ENCODE peak calls at places on chromosome 17, in nine cellular contexts. K is lower lobe of right lung, E is left ventricle myocardium inferior, W is heart left ventricle, S is IMR-90, P is fibroblast of the aortic adventitia, Z is neural progenitor cell, U is PC-3, C is cardiac muscle cell. Q is an unnamed sample.

GRCh38 chr17:280901-281300 is 71.7 kb downstream of the RPH3AL start:
- DNase-seq in K (peak), U (no peak), C (no peak), Z (no peak), E (no peak), P (no peak), W (peak), S (no peak), Q (no peak)

GRCh38 chr17:273994-274832 is 78.4 kb downstream of the RPH3AL start:
- DNase-seq in W (peak), Z (no peak), P (no peak), U (no peak), S (no peak), C (no peak), K (peak), E (no peak), Q (no peak)

GRCh38 chr17:2710804-2711607 is 558 bp downstream of the CLUH start:
- DNase-seq in U (peak), C (peak), Z (peak), K (peak), P (no peak), E (no peak), S (no peak), W (no peak), Q (no peak)

GRCh38 chr17:229130-229944 is 47.9 kb upstream of the DOC2B start:
- DNase-seq in C (no peak), P (no peak), W (no peak), Z (no peak), E (peak), U (no peak), K (no peak), S (peak), Q (peak)

GRCh38 chr17:19460695-19461094 is 49.7 kb downstream of the RNF112 start:
- DNase-seq in P (peak), U (no peak), C (no peak), K (no peak), S (no peak), W (no peak), E (no peak), Z (no peak), Q (no peak)

GRCh38 chr17:45248132-45248936 is 13.6 kb downstream of the SPATA32 start:
- DNase-seq in U (peak), E (no peak), P (no peak), K (peak), W (no peak), C (no peak), Z (peak), S (no peak), Q (no peak)

GRCh38 chr17:77507116-77507885 is 366.5 kb downstream of the SEC14L1 start:
- DNase-seq in K (no peak), Z (peak), C (peak), S (no peak), U (no peak), W (no peak), P (no peak), E (no peak), Q (no peak)

GRCh38 chr17:45702666-45703266 is 81.4 kb upstream of the CRHR1 start:
- DNase-seq in U (peak), S (peak), K (no peak), Z (peak), E (no peak), C (peak), P (peak), W (no peak), Q (peak)

GRCh38 chr17:59844884-59845594 is 47.7 kb downstream of the TUBD1 start:
- DNase-seq in U (peak), K (no peak), W (no peak), E (no peak), Z (no peak), C (no peak), S (peak), P (no peak), Q (peak)

GRCh38 chr17:75707096-75707720 is 14.1 kb upstream of the ITGB4 start:
- DNase-seq in C (no peak), S (no peak), W (peak), Z (no peak), U (peak), K (no peak), E (peak), P (peak), Q (peak)

GRCh38 chr17:62045517-62045916 is 19.6 kb downstream of the MED13 start:
- DNase-seq in S (no peak), Z (no peak), P (no peak), U (no peak), E (no peak), W (no peak), K (no peak), C (no peak), Q (no peak)

GRCh38 chr17:29076087-29076486 is 33.1 kb downstream of the PIPOX start:
- DNase-seq in C (no peak), S (no peak), E (no peak), U (no peak), K (no peak), Z (no peak), P (no peak), W (no peak), Q (no peak)

GRCh38 chr17:35291802-35292201 is 48.9 kb downstream of the SLFN5 start:
- DNase-seq in U (peak), Z (no peak), C (no peak), P (peak), K (no peak), E (no peak), S (peak), W (no peak), Q (peak)

GRCh38 chr17:6706996-6707395 is 6.2 kb downstream of the SLC13A5 start:
- DNase-seq in C (no peak), E (no peak), S (no peak), W (no peak), U (no peak), K (no peak), Z (no peak), P (no peak), Q (no peak)

GRCh38 chr17:76014100-76014924 is 12.8 kb downstream of the EVPL start:
- DNase-seq in E (peak), C (peak), K (peak), Z (peak), P (peak), W (peak), S (peak), U (peak), Q (peak)

GRCh38 chr17:80261159-80261894 is 675 bp downstream of the RNF213 start:
- DNase-seq in P (peak), K (peak), E (peak), U (peak), S (peak), Z (peak), C (peak), W (peak), Q (peak)

GRCh38 chr17:80036715-80037477 is 454 bp downstream of the CCDC40 start:
- DNase-seq in C (peak), K (peak), U (peak), E (no peak), P (no peak), Z (peak), W (no peak), S (no peak), Q (peak)

GRCh38 chr17:80260791-80261158 is at the start of gene RNF213:
- DNase-seq in C (peak), S (no peak), U (peak), E (peak), K (peak), Z (peak), W (peak), P (no peak), Q (peak)

GRCh38 chr17:31492206-31492605 is 100.7 kb downstream of the RAB11FIP4 start:
- DNase-seq in K (no peak), S (no peak), P (no peak), Z (no peak), W (no peak), U (no peak), C (no peak), E (no peak), Q (no peak)

GRCh38 chr17:13005530-13005929 is 12.3 kb downstream of the ELAC2 start:
- DNase-seq in W (no peak), P (no peak), U (no peak), Z (no peak), S (no peak), E (no peak), K (no peak), C (no peak), Q (no peak)

GRCh38 chr17:37637956-37638355 is 5.3 kb downstream of the DDX52 start:
- DNase-seq in P (no peak), S (no peak), E (no peak), K (no peak), U (no peak), C (no peak), W (no peak), Z (no peak), Q (no peak)

GRCh38 chr17:78779848-78780247 is 2.2 kb downstream of the CYTH1 start:
- DNase-seq in C (no peak), U (no peak), K (no peak), P (no peak), S (no peak), Z (peak), E (no peak), W (no peak), Q (no peak)

GRCh38 chr17:6305613-6306360 is 129.1 kb downstream of the AIPL1 start:
- DNase-seq in E (no peak), S (no peak), W (no peak), K (no peak), U (no peak), P (no peak), C (no peak), Z (no peak), Q (no peak)

GRCh38 chr17:75636381-75637142 is 3.3 kb downstream of the SMIM5 start:
- DNase-seq in W (peak), P (no peak), E (peak), C (no peak), Z (peak), U (no peak), S (no peak), K (peak), Q (no peak)

GRCh38 chr17:73292031-73292531 is 19.7 kb downstream of the CDC42EP4 start:
- DNase-seq in Z (no peak), S (peak), E (peak), P (peak), W (peak), K (no peak), C (no peak), U (peak), Q (peak)

GRCh38 chr17:40112191-40112590 is 9.6 kb upstream of the MSL1 start:
- DNase-seq in P (no peak), C (no peak), U (no peak), S (no peak), K (no peak), E (no peak), Z (no peak), W (no peak), Q (no peak)

GRCh38 chr17:8081876-8082275 is 5.6 kb downstream of the ALOX12B start:
- DNase-seq in K (no peak), E (no peak), C (no peak), Z (no peak), U (no peak), P (no peak), S (no peak), W (no peak), Q (no peak)

GRCh38 chr17:8080799-8081219 is 6.7 kb downstream of the ALOX12B start:
- DNase-seq in S (no peak), Z (no peak), W (no peak), P (no peak), E (no peak), K (peak), U (no peak), C (no peak), Q (no peak)

GRCh38 chr17:8079291-8080207 is 8.0 kb downstream of the ALOX12B start:
- DNase-seq in S (peak), K (peak), C (peak), U (peak), P (peak), Z (peak), W (peak), E (peak), Q (peak)

GRCh38 chr17:8082312-8082711 is 5.2 kb downstream of the ALOX12B start:
- DNase-seq in S (no peak), C (no peak), K (no peak), W (no peak), U (no peak), E (no peak), P (no peak), Z (no peak), Q (no peak)

DNA sequence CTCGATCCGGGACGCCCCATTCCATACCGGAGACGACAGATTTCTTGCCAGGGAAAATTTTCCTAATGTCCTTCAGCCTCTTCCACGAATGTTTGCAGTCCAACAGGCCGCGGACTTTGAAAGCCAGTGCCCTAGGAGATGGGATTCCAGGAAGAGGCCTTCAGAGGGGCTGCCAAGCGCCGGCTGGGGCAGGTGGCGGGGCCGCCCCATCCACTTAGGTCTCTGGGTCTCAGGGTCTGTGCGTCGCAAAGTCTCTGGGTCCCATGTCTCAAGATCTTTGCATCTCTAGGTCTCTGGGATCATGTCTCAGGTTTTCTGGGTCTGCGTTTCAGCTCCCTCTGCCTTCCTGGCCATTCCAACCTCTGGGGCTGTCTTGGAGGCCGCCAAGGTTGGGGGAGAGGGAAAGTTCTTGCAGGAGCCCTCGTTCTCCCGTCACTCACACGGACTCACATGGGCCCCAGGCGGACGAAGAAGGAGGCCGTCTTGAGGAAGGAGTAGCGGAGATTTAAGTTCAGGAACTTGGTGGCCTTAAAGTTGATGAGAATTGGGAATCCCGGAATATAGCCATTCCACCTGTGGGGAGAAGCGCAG is 7.2 kb downstream of the ALOX12B start:
- DNase-seq in C (no peak), Z (no peak), K (no peak), P (peak), S (no peak), U (no peak), E (no peak), W (no peak), Q (no peak)
- H3K4me3 ChIP-seq in C (peak), Z (peak), K (peak), P (no peak), S (peak), U (peak), E (peak), W (peak), Q (no peak)

DNA sequence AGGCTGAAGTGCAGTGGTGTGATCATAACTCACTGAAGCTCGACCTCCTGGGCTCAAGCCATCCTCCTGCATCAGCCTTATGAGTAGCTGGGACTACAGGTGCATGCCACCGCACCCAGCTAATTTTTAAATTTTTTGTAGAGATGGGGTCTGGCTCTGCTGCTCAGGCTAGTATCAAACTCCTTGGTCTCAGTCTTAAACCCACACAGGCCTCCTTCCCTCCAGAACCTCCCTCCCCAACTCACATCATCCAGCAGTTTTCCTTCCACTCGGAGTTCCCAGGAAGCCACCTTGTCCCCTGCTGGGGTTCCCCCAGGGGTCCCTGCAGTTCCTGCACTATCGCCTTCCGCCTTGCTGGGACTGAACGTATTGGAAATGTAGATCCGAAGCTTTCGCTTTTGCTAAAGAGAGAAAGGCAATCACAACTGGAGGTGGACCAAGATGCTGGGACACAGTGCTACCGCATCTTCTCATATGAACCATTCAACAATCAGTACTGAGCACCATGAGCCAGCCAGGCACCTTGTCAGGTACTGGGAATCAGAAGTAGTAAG is 7.2 kb downstream of the SMARCD2 start:
- DNase-seq in S (no peak), C (no peak), U (no peak), K (no peak), P (no peak), Z (no peak), E (no peak), W (no peak), Q (no peak)
- TF ChIP-seq CTCF in S (no peak), C (no peak), U (no peak), K (no peak), P (no peak), Z (no peak), E (no peak), W (no peak), Q (no peak)

DNA sequence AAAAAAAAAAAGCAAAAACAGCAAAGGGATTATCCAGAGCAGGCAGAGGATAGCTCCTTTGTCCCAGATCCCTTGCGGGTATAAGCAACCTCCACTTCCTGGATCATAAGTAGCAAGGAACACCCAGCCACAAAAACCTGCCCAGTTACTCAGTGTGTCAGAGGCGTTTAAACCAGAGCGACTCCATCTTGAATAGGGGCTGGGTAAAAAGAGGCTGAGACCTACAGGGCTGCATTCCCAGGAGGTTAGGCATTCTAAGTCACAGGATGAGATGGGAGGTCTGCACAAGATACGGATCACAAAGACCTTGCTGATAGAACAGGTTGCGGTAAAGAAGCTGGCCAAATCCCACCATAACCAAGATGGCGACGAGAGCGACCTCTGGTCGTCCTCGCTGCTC is 33.4 kb upstream of the HELZ start:
- DNase-seq in U (no peak), E (no peak), Z (no peak), S (no peak), P (no peak), K (no peak), W (no peak), C (no peak), Q (no peak)
- H3K4me3 ChIP-seq in U (no peak), E (no peak), Z (no peak), S (no peak), P (no peak), K (no peak), W (no peak), C (no peak), Q (no peak)

GRCh38 chr17:50304781-50305404 is 30.6 kb downstream of the TMEM92 start:
- DNase-seq in W (no peak), S (peak), C (no peak), E (no peak), U (no peak), K (no peak), Z (peak), P (peak), Q (peak)
- TF ChIP-seq CTCF in W (no peak), S (no peak), C (no peak), E (no peak), U (no peak), K (no peak), Z (no peak), P (no peak), Q (no peak)